ENCODE peak calls at places on chromosomes 1 and 21, in eight cellular contexts. F is activated CD8-positive, alpha-beta T cell treated with anti-CD3 and anti-CD28 coated beads for 36 hours; K is body of pancreas; L is activated naive CD4-positive, alpha-beta T cell treated with anti-CD3 and anti-CD28 coated beads, Interleukin-2, amount 50 U/mL, for 72 hours; D is psoas muscle; A is activated CD4-positive, alpha-beta T cell treated with anti-CD3 and anti-CD28 coated beads for 36 hours; E is Right ventricle myocardium inferior; G is stimulated activated naive CD8-positive, alpha-beta T cell treated with anti-CD3 and anti-CD28 coated beads, Interleukin-15, Interleukin-2, amounts not matched to agents 100 U/mL and 50 U/mL, for 24 hours. U is an unnamed sample.

GRCh38 chr21:35178098-35178497 is 129.0 kb upstream of the RUNX1 start:
- ATAC-seq in E (no peak), F (no peak), D (no peak), G (no peak), K (no peak), L (no peak), A (no peak), U (no peak)

GRCh38 chr1:63198921-63199530 is 123.3 kb upstream of the FOXD3 start:
- ATAC-seq in L (no peak), K (no peak), A (no peak), G (no peak), E (no peak), F (no peak), D (no peak), U (no peak)

GRCh38 chr1:973459-974292 is 7.4 kb downstream of the PLEKHN1 start:
- ATAC-seq in D (no peak), G (no peak), A (no peak), K (no peak), E (peak), L (no peak), F (no peak), U (no peak)

GRCh38 chr1:165259236-165259635 is 97.3 kb downstream of the LMX1A start:
- ATAC-seq in A (no peak), E (no peak), G (no peak), L (no peak), D (peak), F (no peak), K (peak), U (no peak)

GRCh38 chr1:73980324-73981040 is 217.5 kb downstream of the LRRIQ3 start:
- ATAC-seq in D (no peak), K (no peak), E (no peak), F (no peak), L (no peak), A (no peak), G (no peak), U (no peak)

GRCh38 chr1:45884700-45885099 is 81.3 kb downstream of the MAST2 start:
- ATAC-seq in E (no peak), G (no peak), D (peak), K (no peak), F (no peak), A (no peak), L (no peak), U (no peak)

GRCh38 chr1:193654951-193655705 is 468.7 kb upstream of the B3GALT2 start:
- ATAC-seq in E (peak), A (peak), D (no peak), F (no peak), L (peak), K (no peak), G (no peak), U (peak)

GRCh38 chr1:44406761-44407429 is 1.8 kb downstream of the RNF220 start:
- ATAC-seq in G (peak), D (peak), F (no peak), K (no peak), L (peak), E (no peak), A (peak), U (peak)

GRCh38 chr1:186099362-186100064 is 275.5 kb downstream of the TPR start:
- ATAC-seq in A (no peak), G (no peak), L (no peak), K (no peak), D (no peak), F (no peak), E (no peak), U (no peak)

GRCh38 chr1:93042134-93042821 is 36.8 kb upstream of the MTF2 start:
- ATAC-seq in L (peak), A (peak), G (peak), D (no peak), K (peak), E (no peak), F (peak), U (peak)

GRCh38 chr1:212413902-212414327 is 771 bp downstream of the PACC1 start:
- ATAC-seq in K (peak), A (peak), L (peak), D (peak), G (no peak), E (no peak), F (peak), U (peak)

GRCh38 chr21:45607021-45607921 is 36.3 kb upstream of the PCBP3 start:
- ATAC-seq in F (peak), G (peak), A (peak), E (no peak), D (no peak), K (no peak), L (peak), U (peak)

GRCh38 chr1:5385400-5385799 is 606.8 kb downstream of the NPHP4 start:
- ATAC-seq in A (no peak), G (no peak), E (no peak), D (no peak), F (no peak), L (no peak), K (no peak), U (no peak)

GRCh38 chr1:91790296-91790851 is 95.6 kb downstream of the TGFBR3 start:
- ATAC-seq in G (no peak), D (no peak), A (no peak), L (no peak), K (no peak), E (no peak), F (no peak), U (no peak)

GRCh38 chr1:35340519-35340918 is 72.0 kb downstream of the ZMYM4 start:
- ATAC-seq in D (no peak), G (no peak), A (no peak), E (no peak), F (no peak), L (no peak), K (no peak), U (no peak)

GRCh38 chr21:44982558-44983244 is 42.9 kb downstream of the SLX9 start:
- ATAC-seq in E (peak), D (no peak), L (no peak), F (no peak), G (no peak), A (no peak), K (no peak), U (no peak)

GRCh38 chr1:24450857-24451397 is 35.3 kb downstream of the NIPAL3 start:
- ATAC-seq in L (no peak), E (no peak), D (no peak), F (no peak), A (no peak), K (no peak), G (no peak), U (no peak)

GRCh38 chr1:228343211-228343661 is 63.4 kb downstream of the TRIM11 start:
- ATAC-seq in D (no peak), F (no peak), L (no peak), K (no peak), E (no peak), G (no peak), A (no peak), U (no peak)

GRCh38 chr1:41823453-41823852 is 95.3 kb downstream of the HIVEP3 start:
- ATAC-seq in G (no peak), F (no peak), A (no peak), K (peak), E (peak), D (peak), L (no peak), U (no peak)

GRCh38 chr1:66251521-66251920 is 282.4 kb upstream of the SGIP1 start:
- ATAC-seq in L (no peak), E (no peak), F (no peak), A (no peak), G (no peak), D (no peak), K (no peak), U (no peak)

GRCh38 chr1:39922139-39922757 is 20.5 kb upstream of the MYCL start:
- ATAC-seq in G (no peak), K (no peak), A (no peak), D (no peak), E (no peak), L (no peak), F (no peak), U (no peak)

GRCh38 chr1:89254658-89255287 is 17.9 kb downstream of the GBP5 start:
- ATAC-seq in E (no peak), D (no peak), G (no peak), K (no peak), F (no peak), A (no peak), L (no peak), U (no peak)

GRCh38 chr1:15522551-15522950 is 1.5 kb downstream of the CASP9 start:
- ATAC-seq in E (no peak), A (no peak), L (no peak), K (no peak), F (no peak), D (no peak), G (no peak), U (no peak)

GRCh38 chr1:3762873-3763228 is 9.7 kb upstream of the SMIM1 start:
- ATAC-seq in D (no peak), K (no peak), L (no peak), F (no peak), E (no peak), A (no peak), G (no peak), U (no peak)

GRCh38 chr1:167412072-167412471 is 106.3 kb downstream of the CD247 start:
- ATAC-seq in G (peak), A (peak), L (peak), F (no peak), E (no peak), K (peak), D (peak), U (peak)

GRCh38 chr1:86846166-86846647 is 67.7 kb downstream of the SELENOF start:
- ATAC-seq in A (peak), D (no peak), L (peak), E (no peak), F (no peak), G (peak), K (no peak), U (peak)

GRCh38 chr1:14840374-14840773 is 241.9 kb downstream of the KAZN start:
- ATAC-seq in G (no peak), E (no peak), F (no peak), K (no peak), L (no peak), A (no peak), D (no peak), U (no peak)

GRCh38 chr1:116579253-116579875 is 8.5 kb upstream of the CD58 start:
- ATAC-seq in E (peak), K (no peak), L (no peak), G (no peak), D (no peak), F (no peak), A (no peak), U (no peak)

GRCh38 chr1:67711850-67712202 is 26.8 kb downstream of the GADD45A start:
- ATAC-seq in A (no peak), L (no peak), G (no peak), D (no peak), K (no peak), E (no peak), F (no peak), U (no peak)

GRCh38 chr1:118158918-118159317 is 26.1 kb downstream of the SPAG17 start:
- ATAC-seq in D (no peak), L (no peak), G (no peak), A (no peak), K (no peak), E (no peak), F (no peak), U (no peak)

GRCh38 chr21:32190491-32191144 is 88.2 kb downstream of the MIS18A start:
- ATAC-seq in K (no peak), D (no peak), E (no peak), A (no peak), G (no peak), F (no peak), L (no peak), U (peak)

GRCh38 chr1:226063362-226064167 is 1.0 kb downstream of the H3-3A start:
- ATAC-seq in G (no peak), K (no peak), F (no peak), E (no peak), A (no peak), L (no peak), D (peak), U (no peak)

GRCh38 chr1:6859415-6860343 is 74.4 kb downstream of the CAMTA1 start:
- ATAC-seq in D (no peak), L (peak), A (peak), F (no peak), G (no peak), E (no peak), K (peak), U (peak)